ENCODE peak calls at places on chromosomes 4 and X, in ten cellular contexts. M is OCI-LY7; Y is A673; K is CD4-positive, alpha-beta memory T cell; I is tibial nerve; J is RWPE2; P is GM06990; D is epithelial cell of esophagus; V is astrocyte of the cerebellum; B is neuronal stem cell. O is an unnamed sample.

GRCh38 chr4:64271601-64272081 is 137.6 kb downstream of the TECRL start:
- DNase-seq in V (peak; percentile 0), D (no peak), K (no peak), J (no peak), P (no peak), M (no peak), B (no peak), Y (no peak), I (no peak), O (no peak)

GRCh38 chr4:121913667-121914066 is 38.2 kb downstream of the TRPC3 start:
- DNase-seq in Y (no peak), V (no peak), P (no peak), J (no peak), K (no peak), M (no peak), D (no peak), B (no peak), I (no peak), O (no peak)

GRCh38 chrX:132169554-132169953 is 41.7 kb upstream of the FRMD7 start:
- DNase-seq in M (no peak), B (no peak), K (no peak), D (peak; percentile 39), I (no peak), P (no peak), V (no peak), Y (no peak), J (no peak), O (no peak)

GRCh38 chrX:24838624-24839023 is 144.9 kb downstream of the POLA1 start:
- DNase-seq in Y (peak; percentile 72), J (no peak), D (peak; percentile 22), P (no peak), M (peak; percentile 35), I (no peak), B (peak; percentile 12), V (peak; percentile 24), K (peak; percentile 19), O (no peak)

GRCh38 chrX:39242187-39242586 is 440.9 kb downstream of the MID1IP1 start:
- DNase-seq in B (no peak), J (no peak), K (peak; percentile 27), Y (peak; percentile 33), D (peak; percentile 38), M (peak; percentile 17), V (peak; percentile 3), P (no peak), I (no peak), O (no peak)

GRCh38 chrX:38220024-38220935 is at the start of gene SRPX:
- DNase-seq in I (no peak), P (peak; percentile 10), D (peak; percentile 38), B (peak; percentile 20), V (no peak), M (no peak), J (no peak), Y (peak; percentile 74), K (no peak), O (no peak)

GRCh38 chrX:23373129-23373804 is 38.6 kb downstream of the PTCHD1 start:
- DNase-seq in P (no peak), V (peak; percentile 64), K (no peak), M (no peak), Y (peak; percentile 4), J (no peak), B (no peak), D (peak; percentile 85), I (no peak), O (peak; percentile 60)

GRCh38 chr4:104642521-104642920 is 147.8 kb upstream of the CXXC4 start:
- DNase-seq in I (no peak), J (no peak), K (no peak), P (no peak), Y (no peak), M (no peak), D (no peak), V (no peak), B (no peak), O (no peak)

GRCh38 chr4:155419266-155419665 is 42.5 kb upstream of the MAP9 start:
- DNase-seq in Y (no peak), P (no peak), I (no peak), B (no peak), K (no peak), D (peak; percentile 83), J (no peak), V (no peak), M (no peak), O (no peak)

GRCh38 chr4:165709526-165709925 is 163.5 kb upstream of the TLL1 start:
- DNase-seq in V (no peak), K (no peak), D (peak; percentile 1), J (no peak), B (no peak), Y (no peak), I (no peak), M (no peak), P (no peak), O (no peak)

GRCh38 chr4:165711912-165712311 is 161.1 kb upstream of the TLL1 start:
- DNase-seq in B (no peak), D (no peak), V (no peak), I (no peak), K (no peak), J (no peak), P (no peak), M (no peak), Y (no peak), O (no peak)

GRCh38 chr4:165709973-165710526 is 163.0 kb upstream of the TLL1 start:
- DNase-seq in M (no peak), J (no peak), B (no peak), P (no peak), K (no peak), I (no peak), D (peak; percentile 61), V (no peak), Y (no peak), O (no peak)

GRCh38 chr4:165711436-165711835 is 161.6 kb upstream of the TLL1 start:
- DNase-seq in K (no peak), V (no peak), B (no peak), M (no peak), D (no peak), P (no peak), I (no peak), J (no peak), Y (peak; percentile 48), O (no peak)

DNA sequence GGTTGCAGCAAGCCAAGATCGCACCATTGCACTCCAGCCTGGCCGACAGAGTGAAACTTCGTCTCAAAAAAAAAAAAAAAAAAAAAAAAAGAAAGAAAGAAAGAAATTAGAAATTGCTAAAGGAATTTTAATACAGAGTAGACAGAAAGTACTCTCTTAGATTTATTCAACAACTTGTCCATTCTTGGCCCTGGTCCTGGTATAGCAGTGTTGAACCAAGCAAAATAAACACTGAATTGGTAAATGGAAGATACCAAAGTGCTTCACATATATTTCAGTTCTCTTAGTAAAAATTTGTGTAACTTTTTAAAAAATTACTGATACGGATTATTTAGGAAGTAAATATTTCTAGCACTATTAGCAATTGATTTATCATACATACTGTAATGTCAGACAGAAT is 165.9 kb upstream of the TLL1 start:
- DNase-seq in Y (no peak), J (no peak), M (no peak), P (no peak), I (no peak), B (no peak), K (no peak), D (no peak), V (no peak), O (no peak)
- H3K4me3 ChIP-seq in Y (no peak overlapping the region), J (no peak overlapping the region), M (no peak overlapping the region), P (no peak overlapping the region), I (no peak overlapping the region), B (no peak overlapping the region), K (no peak overlapping the region), D (no peak overlapping the region), V (no peak overlapping the region), O (no peak overlapping the region)

GRCh38 chr4:112378858-112379257 is 81.7 kb downstream of the ALPK1 start:
- DNase-seq in D (no peak), Y (no peak), K (no peak), P (no peak), V (no peak), I (no peak), B (peak; percentile 57), M (no peak), J (no peak), O (no peak)

GRCh38 chr4:112381996-112382692 is 85.0 kb downstream of the ALPK1 start:
- DNase-seq in I (no peak), K (no peak), V (no peak), P (no peak), D (no peak), B (no peak), Y (no peak), J (no peak), M (no peak), O (no peak)

GRCh38 chr4:112377701-112378620 is 80.8 kb downstream of the ALPK1 start:
- DNase-seq in I (no peak), B (peak; percentile 67), V (no peak), D (no peak), Y (no peak), K (no peak), P (no peak), M (no peak), J (no peak), O (no peak)

GRCh38 chr4:112377127-112377635 is 80.0 kb downstream of the ALPK1 start:
- DNase-seq in B (no peak), K (no peak), Y (no peak), D (no peak), V (no peak), I (no peak), P (no peak), J (no peak), M (no peak), O (no peak)

GRCh38 chr4:112379306-112379705 is 82.1 kb downstream of the ALPK1 start:
- DNase-seq in P (no peak), V (no peak), Y (no peak), K (no peak), M (no peak), J (no peak), D (no peak), B (peak; percentile 60), I (no peak), O (no peak)
- H3K4me3 ChIP-seq in P (no peak overlapping the region), V (no peak overlapping the region), Y (no peak overlapping the region), K (no peak overlapping the region), M (no peak overlapping the region), J (no peak overlapping the region), D (no peak overlapping the region), B (peak overlapping the region; percentile 37), I (no peak overlapping the region), O (no peak overlapping the region)

GRCh38 chr4:101933855-101934254 is 143.3 kb downstream of the BANK1 start:
- DNase-seq in I (no peak), Y (no peak), K (no peak), J (no peak), V (no peak), D (no peak), P (no peak), B (no peak), M (no peak), O (no peak)
- H3K4me3 ChIP-seq in I (no peak overlapping the region), Y (no peak overlapping the region), K (no peak overlapping the region), J (no peak overlapping the region), V (no peak overlapping the region), D (no peak overlapping the region), P (no peak overlapping the region), B (no peak overlapping the region), M (no peak overlapping the region), O (no peak overlapping the region)

GRCh38 chr4:143700060-143700419 is 435 bp downstream of the FREM3 start:
- DNase-seq in P (no peak), V (peak; percentile 8), Y (peak; percentile 12), D (no peak), J (no peak), B (peak; percentile 5), K (no peak), I (no peak), M (no peak), O (no peak)
- H3K4me3 ChIP-seq in P (no peak overlapping the region), V (peak overlapping the region; percentile 25), Y (peak overlapping the region; percentile 19), D (no peak overlapping the region), J (no peak overlapping the region), B (peak overlapping the region; percentile 74), K (peak overlapping the region; percentile 29), I (no peak overlapping the region), M (no peak overlapping the region), O (peak overlapping the region; percentile 2)